ENCODE peak calls at places on chromosomes 11 and 22, in eight cellular contexts. S is activated gamma-delta T cell treated with Interleukin-2 at 50 U/mL for 16 hours, T is colonic mucosa, J is GM03348, B is hippocampal formation, E is neuronal stem cell, W is iPS-NIHi11, A is DMS53. M is an unnamed sample.

GRCh38 chr11:44572884-44573283 is 7.4 kb downstream of the CD82 start:
- DNase-seq in S (no peak), T (no peak), J (no peak), B (no peak), E (no peak), W (no peak), A (no peak), M (no peak)

GRCh38 chr22:49756201-49756600 is 71.5 kb downstream of the BRD1 start:
- DNase-seq in S (no peak), T (no peak), J (no peak), B (no peak), E (no peak), W (no peak), A (no peak), M (no peak)

GRCh38 chr11:66343176-66343575 is 1.7 kb downstream of the BRMS1 start:
- DNase-seq in S (no peak), T (no peak), J (no peak), B (no peak), E (no peak), W (no peak), A (no peak), M (no peak)

GRCh38 chr11:10415817-10416392 is 39.2 kb upstream of the AMPD3 start:
- DNase-seq in S (no peak), T (no peak), J (no peak), B (no peak), E (no peak), W (no peak), A (no peak), M (no peak)

GRCh38 chr11:74288161-74288560 is 23.3 kb downstream of the P4HA3 start:
- DNase-seq in S (no peak), T (no peak), J (peak), B (no peak), E (no peak), W (no peak), A (peak), M (no peak)

GRCh38 chr11:94028436-94028835 is 7.3 kb downstream of the HEPHL1 start:
- DNase-seq in S (no peak), T (no peak), J (no peak), B (no peak), E (no peak), W (no peak), A (peak), M (no peak)

GRCh38 chr11:58829736-58830135 is 14.8 kb downstream of the GLYATL2 start:
- DNase-seq in S (no peak), T (no peak), J (peak), B (no peak), E (no peak), W (no peak), A (no peak), M (no peak)

GRCh38 chr11:113119074-113119473 is 157.9 kb downstream of the NCAM1 start:
- DNase-seq in S (no peak), T (no peak), J (no peak), B (no peak), E (no peak), W (no peak), A (no peak), M (no peak)

GRCh38 chr11:34558211-34558610 is 44.6 kb upstream of the ELF5 start:
- DNase-seq in S (no peak), T (no peak), J (no peak), B (no peak), E (no peak), W (no peak), A (no peak), M (no peak)

GRCh38 chr11:125072210-125072960 is 9.3 kb downstream of the SLC37A2 start:
- DNase-seq in S (no peak), T (no peak), J (no peak), B (peak), E (no peak), W (no peak), A (no peak), M (no peak)

GRCh38 chr11:68472778-68473177 is 12.2 kb downstream of the PPP6R3 start:
- DNase-seq in S (no peak), T (no peak), J (no peak), B (no peak), E (no peak), W (no peak), A (no peak), M (no peak)

GRCh38 chr11:62273789-62274275 is 3.9 kb downstream of the SCGB2A2 start:
- DNase-seq in S (no peak), T (no peak), J (no peak), B (no peak), E (no peak), W (no peak), A (peak), M (no peak)